ENCODE peak calls at places on chromosomes 13 and 19, in four cellular contexts. V is fibroblast of pulmonary artery, S is AG09309, L is Peyer's patch. K is an unnamed sample.
A peak's percentile ranks its signal among the peaks of the same experiment; 100 is the strongest.

GRCh38 chr19:610801-611505 is 21.3 kb downstream of the HCN2 start:
- DNase-seq in L (no peak), S (no peak), V (peak; percentile 71), K (no peak)

GRCh38 chr13:95573226-95573625 is 20.7 kb downstream of the CLDN10 start:
- DNase-seq in L (no peak), S (peak; percentile 1), V (peak; percentile 67), K (peak; percentile 89)

GRCh38 chr19:2479556-2480194 is 3.7 kb downstream of the GADD45B start:
- DNase-seq in V (peak; percentile 40), L (no peak), S (no peak), K (no peak)

GRCh38 chr13:60583911-60584753 is 187.1 kb downstream of the TDRD3 start:
- DNase-seq in S (peak; percentile 73), V (peak; percentile 66), L (no peak), K (peak; percentile 43)

GRCh38 chr13:107585466-107585865 is 629.9 kb downstream of the LIG4 start:
- DNase-seq in V (peak; percentile 14), S (no peak), L (no peak), K (no peak)

GRCh38 chr19:1654178-1654792 is 1.9 kb upstream of the TCF3 start:
- DNase-seq in S (no peak), V (no peak), L (no peak), K (no peak)

GRCh38 chr19:5956323-5956722 is 21.6 kb downstream of the RANBP3 start:
- DNase-seq in S (no peak), V (no peak), L (no peak), K (no peak)

GRCh38 chr13:71798723-71799122 is 68.3 kb downstream of the DACH1 start:
- DNase-seq in L (no peak), V (no peak), S (no peak), K (no peak)

GRCh38 chr13:31204592-31204991 is 4.8 kb downstream of the B3GLCT start:
- DNase-seq in S (no peak), V (peak; percentile 64), L (no peak), K (peak; percentile 75)

DNA sequence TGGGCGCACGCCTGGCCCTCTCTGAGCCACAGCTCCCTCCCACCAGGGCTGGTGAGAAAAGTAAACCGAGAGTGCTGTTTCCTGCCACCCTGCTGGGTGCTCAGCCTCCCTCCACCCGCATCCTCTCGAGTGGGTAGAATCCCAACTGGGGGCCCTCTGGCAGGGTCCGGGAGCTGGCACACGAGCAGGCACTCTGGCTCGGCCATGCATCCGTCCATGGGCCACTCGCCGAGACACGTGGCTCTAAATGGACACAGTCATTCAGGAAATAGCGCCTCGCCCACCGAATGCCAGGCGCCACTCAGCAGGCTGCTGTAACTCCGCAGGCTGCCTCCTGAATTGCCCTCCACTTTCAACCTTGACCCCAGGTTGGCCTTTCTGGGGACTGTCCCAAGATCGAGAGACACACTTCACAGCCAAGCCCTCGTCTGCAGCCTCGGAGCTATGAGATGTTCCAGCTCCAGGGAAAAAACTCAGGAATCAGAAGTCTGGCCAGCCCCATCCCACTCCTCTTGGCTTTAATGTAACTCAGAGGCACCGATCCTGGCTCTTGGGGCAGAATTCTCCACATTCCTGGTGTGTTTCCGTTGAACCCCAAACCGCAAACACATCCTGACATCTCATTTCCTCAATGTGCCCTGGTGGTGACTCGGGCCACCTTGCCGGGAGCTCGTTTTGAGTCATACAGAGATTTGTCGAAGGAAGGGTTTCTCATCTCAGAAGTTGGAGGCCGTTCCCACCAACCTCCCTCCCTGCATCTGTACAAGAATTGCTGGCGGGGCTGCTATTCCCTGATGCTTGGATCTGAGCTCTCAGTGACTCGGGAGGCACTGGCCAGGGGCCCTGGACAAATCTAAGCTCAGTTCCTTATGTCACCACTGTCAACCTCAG is 14.1 kb downstream of the KLF2 start:
- DNase-seq in S (peak; percentile 69), V (peak; percentile 88), L (no peak), K (peak; percentile 58)
- TF ChIP-seq CTCF in S (no peak), V (no peak), L (no peak), K (no peak)

GRCh38 chr19:15464394-15465385 is at the start of gene RASAL3:
- DNase-seq in V (peak; percentile 32), L (no peak), S (no peak), K (no peak)
- H3K4me3 ChIP-seq in V (no peak within 1 kb of the TSS), L (peak within 1 kb of the TSS; percentile 67), S (no peak within 1 kb of the TSS), K (no peak within 1 kb of the TSS)

GRCh38 chr19:54041969-54042606 is 21.6 kb downstream of the VSTM1 start:
- DNase-seq in L (no peak), S (no peak), V (no peak), K (no peak)
- TF ChIP-seq CTCF in L (no peak), S (no peak), V (no peak), K (no peak)

GRCh38 chr13:98370806-98371553 is 193.9 kb upstream of the RNF113B start:
- DNase-seq in L (no peak), V (peak; percentile 84), S (peak; percentile 82), K (peak; percentile 27)
- H3K4me3 ChIP-seq in L (no peak overlapping the region), V (peak overlapping the region; percentile 27), S (no peak overlapping the region), K (no peak overlapping the region)

DNA sequence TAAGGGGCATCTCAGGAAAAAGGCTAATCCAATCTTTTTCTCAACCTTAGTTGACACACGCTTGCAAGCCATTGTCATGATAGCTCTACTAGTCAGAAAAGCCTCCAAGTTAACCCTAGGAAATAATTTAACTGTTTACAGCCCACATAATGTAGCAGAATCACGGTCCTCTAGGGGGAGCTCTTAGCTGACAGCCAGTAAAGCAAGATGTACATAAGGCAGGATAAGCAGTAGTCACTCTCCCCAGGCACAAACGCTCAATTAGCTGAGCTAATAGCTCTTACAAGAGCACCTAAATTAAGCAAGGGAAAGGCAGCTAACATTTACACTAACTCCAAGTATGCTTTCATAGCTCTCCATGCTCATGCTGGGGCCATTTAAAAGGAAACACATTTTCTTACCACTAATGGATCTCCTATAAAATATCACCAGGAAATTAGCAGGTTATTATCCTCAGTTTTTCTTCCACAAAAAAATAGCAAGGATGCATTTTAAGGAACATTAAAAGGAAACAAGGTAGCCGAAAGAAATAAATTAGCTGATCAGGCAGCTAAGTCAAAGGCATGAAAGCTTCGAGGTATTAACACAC is 33.7 kb upstream of the ZSCAN5A start:
- DNase-seq in S (no peak), V (peak; percentile 21), L (no peak), K (peak; percentile 36)
- TF ChIP-seq CTCF in S (peak; percentile 46), V (peak; percentile 41), L (peak; percentile 7), K (peak; percentile 32)

DNA sequence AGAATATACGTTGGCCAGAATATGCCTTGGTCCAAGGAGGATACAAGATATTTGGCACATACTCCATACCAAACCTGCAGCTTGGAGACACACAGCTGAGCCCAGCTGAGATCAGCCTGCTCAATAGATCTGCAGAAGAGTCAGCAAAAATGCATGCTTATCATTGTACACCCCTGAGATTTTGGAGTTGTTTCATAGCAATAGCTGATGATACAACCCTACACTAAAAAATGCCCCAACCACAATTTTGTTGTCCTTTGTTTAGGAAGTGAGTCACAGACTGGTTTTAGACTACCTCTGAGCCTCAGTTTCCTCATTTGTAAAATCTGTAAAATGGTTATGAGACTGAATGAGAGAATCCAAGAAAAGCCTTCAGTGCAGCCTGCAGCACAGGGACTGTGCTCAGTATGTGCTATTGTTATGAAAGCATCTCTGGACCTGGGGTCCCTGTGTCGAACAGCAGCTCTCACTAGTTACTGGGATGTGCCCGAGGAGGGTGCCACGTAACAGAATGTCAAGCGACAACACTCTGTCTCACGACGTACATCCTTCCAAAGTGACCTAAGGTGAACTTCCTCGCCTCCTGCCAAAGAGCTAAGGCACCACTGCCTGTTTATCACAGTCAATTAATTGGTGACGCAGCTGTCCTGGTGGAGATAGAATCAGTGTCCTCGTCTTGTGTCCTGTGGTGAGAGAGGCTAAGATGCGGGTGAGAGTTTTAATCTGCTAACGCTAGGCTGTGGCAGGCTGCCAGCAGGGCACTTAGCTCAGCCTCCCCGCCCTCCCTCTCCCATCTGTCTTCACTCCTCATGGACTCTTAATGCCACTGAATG is 18.2 kb downstream of the DHRS12 start:
- DNase-seq in L (no peak), S (no peak), V (peak; percentile 51), K (no peak)
- H3K4me3 ChIP-seq in L (no peak overlapping the region), S (no peak overlapping the region), V (no peak overlapping the region), K (no peak overlapping the region)